ENCODE peak calls at places on chromosomes 13 and 19, in six cellular contexts. K is GM12878, Z is H1, Y is K562, G is GM12891, L is HepG2. M is an unnamed sample.

GRCh38 chr13:71661921-71662320 is 205.1 kb downstream of the DACH1 start:
- DNase-seq in K (no peak), Z (no peak), Y (no peak), G (no peak), L (no peak), M (no peak)

GRCh38 chr19:57633832-57634131 is 814 bp downstream of the ZNF211 start:
- DNase-seq in K (no peak), Z (no peak), Y (no peak), G (no peak), L (no peak), M (no peak)

GRCh38 chr19:5828661-5829566 is 10.6 kb downstream of the FUT6 start:
- DNase-seq in K (no peak), Z (no peak), Y (peak), G (no peak), L (no peak), M (peak)

GRCh38 chr19:46606681-46607440 is 5.7 kb downstream of the CALM3 start:
- DNase-seq in K (no peak), Z (no peak), Y (no peak), G (no peak), L (no peak), M (no peak)

GRCh38 chr13:93450226-93450625 is 223.6 kb downstream of the GPC6 start:
- DNase-seq in K (no peak), Z (no peak), Y (no peak), G (no peak), L (no peak), M (no peak)

GRCh38 chr13:57624565-57625435 is 6.7 kb upstream of the PCDH17 start:
- DNase-seq in K (no peak), Z (no peak), Y (peak), G (no peak), L (peak), M (no peak)

GRCh38 chr13:110638253-110638652 is 22.9 kb downstream of the NAXD start:
- DNase-seq in K (no peak), Z (no peak), Y (no peak), G (no peak), L (no peak), M (no peak)

GRCh38 chr19:13623686-13624405 is 117.6 kb upstream of the CACNA1A start:
- DNase-seq in K (no peak), Z (no peak), Y (no peak), G (no peak), L (no peak), M (no peak)

GRCh38 chr13:24106429-24106828 is 54.1 kb upstream of the SPATA13 start:
- DNase-seq in K (no peak), Z (no peak), Y (no peak), G (no peak), L (peak), M (no peak)

GRCh38 chr13:105642511-105642958 is 892.9 kb downstream of the EFNB2 start:
- DNase-seq in K (no peak), Z (no peak), Y (no peak), G (no peak), L (no peak), M (no peak)

GRCh38 chr13:95385808-95386207 is 84.6 kb upstream of the ABCC4 start:
- DNase-seq in K (no peak), Z (no peak), Y (no peak), G (no peak), L (no peak), M (no peak)

GRCh38 chr13:75236774-75237173 is 245.2 kb downstream of the TBC1D4 start:
- DNase-seq in K (no peak), Z (no peak), Y (no peak), G (no peak), L (no peak), M (no peak)

GRCh38 chr19:13784731-13785452 is 10.4 kb upstream of the ZSWIM4 start:
- DNase-seq in K (no peak), Z (no peak), Y (peak), G (no peak), L (peak), M (peak)

GRCh38 chr19:7294571-7295212 is 478 bp upstream of the INSR start:
- DNase-seq in K (no peak), Z (no peak), Y (peak), G (peak), L (peak), M (peak)

GRCh38 chr13:75792526-75793187 is 156.5 kb downstream of the LMO7 start:
- DNase-seq in K (no peak), Z (no peak), Y (no peak), G (no peak), L (peak), M (no peak)

GRCh38 chr19:22945560-22945959 is 57.4 kb downstream of the ZNF728 start:
- DNase-seq in K (no peak), Z (no peak), Y (peak), G (no peak), L (no peak), M (no peak)

GRCh38 chr13:41842029-41842428 is 118.9 kb downstream of the VWA8 start:
- DNase-seq in K (no peak), Z (no peak), Y (no peak), G (no peak), L (no peak), M (no peak)

GRCh38 chr19:15378529-15379082 is 981 bp downstream of the AKAP8 start:
- DNase-seq in K (no peak), Z (no peak), Y (peak), G (peak), L (peak), M (no peak)

GRCh38 chr13:30319703-30320102 is 12.4 kb upstream of the KATNAL1 start:
- DNase-seq in K (no peak), Z (no peak), Y (no peak), G (no peak), L (no peak), M (no peak)

GRCh38 chr19:6773323-6773931 is 919 bp downstream of the VAV1 start:
- DNase-seq in K (peak), Z (no peak), Y (no peak), G (peak), L (no peak), M (peak)

GRCh38 chr19:44912854-44913253 is 1.6 kb upstream of the APOC1 start:
- DNase-seq in K (no peak), Z (no peak), Y (no peak), G (no peak), L (peak), M (no peak)

GRCh38 chr19:46787331-46788100 is 878 bp downstream of the SLC1A5 start:
- DNase-seq in K (no peak), Z (no peak), Y (no peak), G (no peak), L (peak), M (no peak)

GRCh38 chr13:40440990-40441820 is 225.2 kb downstream of the FOXO1 start:
- DNase-seq in K (no peak), Z (no peak), Y (no peak), G (no peak), L (no peak), M (no peak)

GRCh38 chr13:40439928-40440327 is 226.5 kb downstream of the FOXO1 start:
- DNase-seq in K (no peak), Z (no peak), Y (no peak), G (no peak), L (no peak), M (no peak)

GRCh38 chr19:17610384-17610783 is 54.9 kb downstream of the COLGALT1 start:
- DNase-seq in K (no peak), Z (no peak), Y (peak), G (no peak), L (peak), M (no peak)

GRCh38 chr19:46924874-46925547 is 64.2 kb downstream of the ARHGAP35 start:
- DNase-seq in K (no peak), Z (no peak), Y (peak), G (peak), L (no peak), M (peak)

GRCh38 chr19:38869836-38870607 is 8.1 kb downstream of the RINL start:
- DNase-seq in K (no peak), Z (no peak), Y (no peak), G (peak), L (no peak), M (peak)

GRCh38 chr13:84455143-84455905 is 573.0 kb upstream of the SLITRK1 start:
- DNase-seq in K (no peak), Z (no peak), Y (no peak), G (no peak), L (peak), M (no peak)

GRCh38 chr13:104011505-104012270 is 945.5 kb upstream of the SLC10A2 start:
- DNase-seq in K (no peak), Z (no peak), Y (no peak), G (no peak), L (no peak), M (no peak)

GRCh38 chr19:28313633-28314032 is 899.3 kb downstream of the UQCRFS1 start:
- DNase-seq in K (no peak), Z (no peak), Y (no peak), G (no peak), L (no peak), M (no peak)

GRCh38 chr13:80168089-80168850 is 172.7 kb downstream of the SPRY2 start:
- DNase-seq in K (no peak), Z (no peak), Y (no peak), G (no peak), L (no peak), M (no peak)

GRCh38 chr19:42335374-42335936 is 10.0 kb downstream of the MEGF8 start:
- DNase-seq in K (no peak), Z (no peak), Y (no peak), G (no peak), L (no peak), M (no peak)

GRCh38 chr13:110815471-110816204 is 99.2 kb downstream of the ANKRD10 start:
- DNase-seq in K (peak), Z (no peak), Y (no peak), G (no peak), L (no peak), M (no peak)

GRCh38 chr19:736125-736524 is 14.8 kb upstream of the MISP start:
- DNase-seq in K (no peak), Z (no peak), Y (no peak), G (no peak), L (no peak), M (no peak)

GRCh38 chr19:734716-735115 is 16.2 kb upstream of the MISP start:
- DNase-seq in K (no peak), Z (no peak), Y (no peak), G (no peak), L (no peak), M (no peak)

GRCh38 chr19:738509-739128 is 12.3 kb upstream of the MISP start:
- DNase-seq in K (no peak), Z (no peak), Y (no peak), G (no peak), L (peak), M (no peak)

GRCh38 chr19:739998-740715 is 10.8 kb upstream of the MISP start:
- DNase-seq in K (no peak), Z (no peak), Y (peak), G (no peak), L (peak), M (no peak)

GRCh38 chr19:737591-738093 is 13.3 kb upstream of the MISP start:
- DNase-seq in K (no peak), Z (peak), Y (peak), G (peak), L (peak), M (peak)
- TF ChIP-seq TAF1 in K (no peak), Z (no peak), Y (no peak), G (no peak), L (no peak), M (no peak)

GRCh38 chr19:11102944-11103343 is 13.7 kb downstream of the LDLR start:
- DNase-seq in K (no peak), Z (no peak), Y (no peak), G (no peak), L (no peak), M (no peak)

GRCh38 chr19:11111771-11112144 is 22.5 kb downstream of the LDLR start:
- DNase-seq in K (no peak), Z (no peak), Y (no peak), G (no peak), L (no peak), M (no peak)

GRCh38 chr19:11111117-11111770 is 22.0 kb downstream of the LDLR start:
- DNase-seq in K (no peak), Z (no peak), Y (peak), G (no peak), L (no peak), M (no peak)

GRCh38 chr19:11105014-11105636 is 15.9 kb downstream of the LDLR start:
- DNase-seq in K (no peak), Z (no peak), Y (no peak), G (no peak), L (no peak), M (no peak)

GRCh38 chr19:11106477-11106876 is 17.2 kb downstream of the LDLR start:
- DNase-seq in K (no peak), Z (no peak), Y (no peak), G (no peak), L (no peak), M (no peak)
- TF ChIP-seq POLR2AphosphoS5 in K (no peak), Z (no peak), Y (no peak), G (no peak), L (no peak), M (no peak)

DNA sequence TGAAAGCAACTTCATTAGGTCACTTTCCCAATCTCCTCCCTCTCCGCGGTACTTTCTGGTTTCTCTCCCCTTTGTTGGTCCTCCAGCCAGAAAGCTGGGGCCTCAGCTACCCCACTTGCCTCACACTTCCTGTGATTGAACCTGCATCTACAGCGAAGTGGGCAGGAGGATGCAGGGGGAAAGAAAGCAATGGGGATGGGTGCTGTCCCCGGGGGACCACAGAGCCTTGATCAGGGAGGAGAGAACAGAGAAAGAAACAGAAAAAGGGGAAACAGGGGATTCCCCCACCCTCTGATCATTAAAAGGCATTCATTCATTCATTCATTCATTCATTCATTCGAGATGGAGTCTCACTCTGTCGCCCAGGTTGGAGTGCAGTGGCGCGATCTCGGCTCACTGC is 74.2 kb downstream of the TRPM4 start:
- DNase-seq in K (peak), Z (no peak), Y (no peak), G (no peak), L (no peak), M (peak)
- TF ChIP-seq POLR2A in K (no peak), Z (no peak), Y (no peak), G (no peak), L (no peak), M (no peak)

GRCh38 chr19:19120308-19121156 is 17.7 kb downstream of the TMEM161A start:
- DNase-seq in K (no peak), Z (peak), Y (peak), G (no peak), L (peak), M (no peak)
- TF ChIP-seq TAF1 in K (no peak), Z (no peak), Y (peak), G (no peak), L (no peak), M (no peak)

GRCh38 chr19:55370305-55370988 is at the start of gene IL11:
- DNase-seq in K (no peak), Z (no peak), Y (no peak), G (no peak), L (no peak), M (no peak)

GRCh38 chr19:55366790-55367189 is 3.5 kb downstream of the IL11 start:
- DNase-seq in K (no peak), Z (no peak), Y (no peak), G (no peak), L (no peak), M (no peak)

GRCh38 chr19:55369651-55370304 is 485 bp downstream of the IL11 start:
- DNase-seq in K (no peak), Z (no peak), Y (peak), G (no peak), L (no peak), M (peak)

GRCh38 chr19:55368106-55368505 is 2.2 kb downstream of the IL11 start:
- DNase-seq in K (no peak), Z (no peak), Y (no peak), G (no peak), L (no peak), M (no peak)

DNA sequence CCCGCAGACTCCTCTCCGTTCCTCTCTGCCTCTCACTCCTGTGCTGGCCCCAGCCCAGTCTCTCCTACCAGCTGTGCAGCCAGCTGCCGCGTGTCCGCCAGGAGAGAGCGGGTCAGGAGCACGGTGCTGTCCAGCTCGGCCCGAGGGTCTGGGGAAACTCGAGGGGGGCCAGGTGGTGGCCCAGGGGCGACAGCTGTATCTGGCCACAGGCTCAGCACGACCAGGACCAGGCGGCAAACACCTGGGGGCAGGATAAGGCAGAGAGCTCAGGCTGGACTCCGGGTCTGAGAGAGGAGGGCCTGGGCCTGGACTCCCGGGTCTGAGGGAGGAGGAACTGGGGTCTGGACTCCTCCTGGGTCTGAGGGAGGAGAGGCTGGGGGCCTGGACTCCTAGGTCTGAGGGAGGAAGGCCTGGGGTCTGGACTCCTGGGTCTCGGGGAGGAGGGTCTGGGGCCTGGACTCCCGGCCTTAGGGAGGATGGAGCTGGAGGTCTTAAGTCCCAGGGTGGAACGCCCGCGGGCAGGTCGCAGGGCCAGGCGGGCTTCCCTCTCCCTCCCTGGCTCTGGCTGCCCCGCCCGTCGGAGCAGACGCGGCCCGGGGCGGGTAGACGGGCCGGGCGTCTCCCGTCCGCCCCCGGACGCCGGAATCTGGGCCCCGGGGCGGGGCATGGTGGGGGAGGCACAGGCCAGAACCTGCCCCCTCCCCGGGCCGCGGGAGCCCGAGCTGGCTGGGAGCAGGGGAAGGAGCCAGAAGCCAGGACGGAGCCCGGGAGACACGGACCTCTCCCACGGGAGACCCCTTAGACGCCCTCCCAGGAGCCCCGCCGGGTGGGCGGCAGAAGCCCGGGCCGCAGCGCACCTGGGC is 1.3 kb downstream of the IL11 start:
- DNase-seq in K (no peak), Z (no peak), Y (peak), G (no peak), L (no peak), M (no peak)
- TF ChIP-seq POLR2AphosphoS5 in K (no peak), Z (no peak), Y (no peak), G (no peak), L (no peak), M (no peak)

GRCh38 chr19:19858751-19859150 is 6.9 kb upstream of the ZNF253 start:
- DNase-seq in K (no peak), Z (no peak), Y (no peak), G (no peak), L (no peak), M (no peak)

GRCh38 chr19:19866599-19867248 is 1.0 kb downstream of the ZNF253 start:
- DNase-seq in K (peak), Z (peak), Y (peak), G (peak), L (peak), M (no peak)

GRCh38 chr19:19865750-19866598 is at the start of gene ZNF253:
- DNase-seq in K (peak), Z (peak), Y (peak), G (peak), L (peak), M (peak)

DNA sequence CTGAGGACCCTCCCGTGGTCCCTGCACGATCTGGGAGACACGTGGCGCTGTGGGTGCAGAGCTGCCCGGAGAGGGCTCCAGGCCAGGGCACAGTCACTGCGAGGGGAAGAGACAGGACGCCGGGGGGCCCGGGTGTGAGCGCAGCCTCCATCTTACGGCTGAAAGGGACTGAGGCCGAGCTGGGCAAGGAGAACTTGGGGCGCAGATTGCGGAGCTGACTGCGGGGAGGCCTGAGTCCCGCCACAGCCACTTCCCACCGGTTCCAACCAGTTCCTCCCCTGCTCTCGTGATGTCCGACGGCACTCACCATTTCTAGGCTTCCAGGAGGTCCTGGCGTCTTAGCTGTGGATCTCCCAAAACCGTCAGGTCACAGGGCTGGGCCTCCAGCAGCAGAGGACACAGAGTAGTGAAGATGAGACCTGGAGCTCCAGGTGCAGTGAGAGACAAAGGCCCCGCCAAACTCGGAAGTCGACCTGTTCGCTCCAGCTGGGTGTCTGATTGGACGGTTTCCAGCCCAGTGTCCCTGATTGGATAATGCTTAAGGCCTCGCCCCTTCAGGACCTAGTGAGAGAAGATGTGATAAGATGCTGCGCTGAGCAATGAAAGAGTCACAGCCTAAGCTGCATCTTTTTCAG is 4.8 kb upstream of the ZNF253 start:
- DNase-seq in K (no peak), Z (peak), Y (peak), G (no peak), L (no peak), M (no peak)
- TF ChIP-seq POLR2A in K (no peak), Z (peak), Y (no peak), G (no peak), L (no peak), M (no peak)

GRCh38 chr19:34269968-34270621 is 15.7 kb downstream of the GARRE1 start:
- DNase-seq in K (peak), Z (no peak), Y (no peak), G (peak), L (peak), M (peak)
- TF ChIP-seq TAF1 in K (no peak), Z (no peak), Y (no peak), G (no peak), L (no peak), M (no peak)

GRCh38 chr19:34034318-34034846 is 137.9 kb upstream of the LSM14A start:
- DNase-seq in K (no peak), Z (no peak), Y (no peak), G (no peak), L (no peak), M (no peak)
- TF ChIP-seq POLR2AphosphoS5 in K (no peak), Z (no peak), Y (no peak), G (no peak), L (no peak), M (no peak)

GRCh38 chr19:2783781-2784145 is 690 bp upstream of the SGTA start:
- DNase-seq in K (no peak), Z (no peak), Y (no peak), G (no peak), L (no peak), M (no peak)

GRCh38 chr19:2788237-2788636 is 2.9 kb downstream of the THOP1 start:
- DNase-seq in K (no peak), Z (no peak), Y (no peak), G (no peak), L (peak), M (no peak)

GRCh38 chr19:2782936-2783780 is at the start of gene SGTA:
- DNase-seq in K (peak), Z (peak), Y (peak), G (peak), L (peak), M (peak)

GRCh38 chr19:2787115-2787514 is 1.8 kb downstream of the THOP1 start:
- DNase-seq in K (no peak), Z (no peak), Y (no peak), G (no peak), L (no peak), M (no peak)

GRCh38 chr19:2785244-2786000 is at the start of gene THOP1:
- DNase-seq in K (peak), Z (peak), Y (peak), G (peak), L (peak), M (peak)
- TF ChIP-seq POLR2A in K (peak), Z (no peak), Y (peak), G (peak), L (peak), M (peak)

GRCh38 chr13:82747331-82747730 is 1134.9 kb downstream of the SLITRK1 start:
- DNase-seq in K (no peak), Z (no peak), Y (no peak), G (no peak), L (no peak), M (no peak)
- TF ChIP-seq TAF1 in K (no peak), Z (no peak), Y (no peak), G (no peak), L (no peak), M (no peak)